ENCODE peak calls at places on chromosomes 7 and 10, in six cellular contexts. U, M, X, K, L and R are unnamed samples.

GRCh38 chr7:49768254-49768653 is 5.2 kb upstream of the VWC2 start:
- DNase-seq in U (no peak), X (no peak), K (no peak), L (no peak), M (no peak), R (no peak)

GRCh38 chr10:131021246-131021895 is 290.1 kb downstream of the TCERG1L start:
- DNase-seq in L (no peak), X (no peak), U (no peak), K (no peak), M (no peak), R (peak)

GRCh38 chr10:119933179-119933578 is 40.6 kb downstream of the SEC23IP start:
- DNase-seq in K (no peak), M (no peak), X (no peak), L (peak), U (no peak), R (no peak)

GRCh38 chr7:116802144-116802747 is 60.1 kb upstream of the CAPZA2 start:
- DNase-seq in M (no peak), K (no peak), X (no peak), L (no peak), U (no peak), R (no peak)

GRCh38 chr7:149872419-149873073 is 1.2 kb upstream of the ATP6V0E2 start:
- DNase-seq in K (no peak), M (peak), X (peak), U (peak), L (peak), R (peak)

GRCh38 chr10:88877298-88877697 is 2.7 kb upstream of the STAMBPL1 start:
- DNase-seq in U (no peak), M (no peak), X (no peak), L (no peak), K (no peak), R (no peak)

GRCh38 chr10:10824611-10825148 is 193.0 kb upstream of the CELF2 start:
- DNase-seq in K (peak), X (no peak), M (peak), U (peak), L (no peak), R (peak)

GRCh38 chr10:102580230-102580629 is 64.0 kb upstream of the TRIM8 start:
- DNase-seq in L (no peak), M (no peak), K (peak), X (no peak), U (no peak), R (no peak)

GRCh38 chr7:121798896-121799295 is 74.1 kb upstream of the PTPRZ1 start:
- DNase-seq in L (peak), X (no peak), U (no peak), M (no peak), K (no peak), R (no peak)

GRCh38 chr10:54133201-54133600 is 667.8 kb downstream of the PCDH15 start:
- DNase-seq in M (no peak), U (no peak), X (no peak), L (peak), K (no peak), R (no peak)

GRCh38 chr7:50166997-50167961 is 74.2 kb upstream of the ZPBP start:
- DNase-seq in U (no peak), M (no peak), X (peak), K (no peak), L (no peak), R (no peak)

GRCh38 chr10:85986777-85987176 is 379.8 kb downstream of the GRID1 start:
- DNase-seq in K (no peak), L (no peak), U (no peak), M (no peak), X (no peak), R (no peak)

GRCh38 chr10:90969947-90970673 is 49.2 kb upstream of the ANKRD1 start:
- DNase-seq in K (peak), X (no peak), M (no peak), L (no peak), U (no peak), R (no peak)

GRCh38 chr7:126972571-126972970 is 280.2 kb downstream of the GRM8 start:
- DNase-seq in M (no peak), K (no peak), L (no peak), X (no peak), U (no peak), R (no peak)

GRCh38 chr10:3136763-3137611 is 35.6 kb downstream of the PITRM1 start:
- DNase-seq in L (no peak), M (peak), U (peak), K (peak), X (no peak), R (peak)

GRCh38 chr7:77244222-77244934 is 44.8 kb upstream of the FGL2 start:
- DNase-seq in K (no peak), X (no peak), L (no peak), U (no peak), M (no peak), R (no peak)

GRCh38 chr7:37109016-37109415 is 339.6 kb downstream of the ELMO1 start:
- DNase-seq in L (no peak), M (no peak), X (no peak), U (no peak), K (no peak), R (no peak)

GRCh38 chr10:71448146-71448545 is 51.4 kb downstream of the CDH23 start:
- DNase-seq in U (no peak), K (no peak), X (no peak), M (no peak), L (no peak), R (no peak)

DNA sequence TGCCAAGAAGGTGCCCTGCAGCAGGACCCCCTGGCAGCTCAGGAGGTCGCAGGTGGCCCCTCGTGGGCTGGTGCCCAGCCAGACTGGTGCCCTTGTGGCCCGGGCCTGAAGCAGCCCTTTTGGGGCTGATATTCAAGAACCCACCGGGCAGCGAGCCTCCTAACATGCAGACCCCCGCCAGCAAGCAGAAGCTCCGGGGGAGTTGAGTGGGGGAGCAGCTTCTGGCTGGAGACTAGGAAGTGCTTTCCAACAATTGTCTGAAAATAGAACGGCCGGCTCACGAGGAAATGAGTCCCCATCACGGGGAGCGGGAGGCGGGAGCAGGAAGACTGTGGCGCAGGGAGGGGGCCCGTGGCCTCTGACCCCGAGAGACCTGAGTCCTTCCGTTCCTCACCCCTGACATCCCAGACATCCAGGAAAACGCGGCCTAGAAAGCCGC is 9.5 kb upstream of the INTS1 start:
- DNase-seq in L (no peak), M (peak), X (no peak), K (no peak), U (no peak), R (peak)
- H3K4me3 ChIP-seq in L (no peak), M (no peak), X (no peak), K (no peak), U (peak), R (no peak)

DNA sequence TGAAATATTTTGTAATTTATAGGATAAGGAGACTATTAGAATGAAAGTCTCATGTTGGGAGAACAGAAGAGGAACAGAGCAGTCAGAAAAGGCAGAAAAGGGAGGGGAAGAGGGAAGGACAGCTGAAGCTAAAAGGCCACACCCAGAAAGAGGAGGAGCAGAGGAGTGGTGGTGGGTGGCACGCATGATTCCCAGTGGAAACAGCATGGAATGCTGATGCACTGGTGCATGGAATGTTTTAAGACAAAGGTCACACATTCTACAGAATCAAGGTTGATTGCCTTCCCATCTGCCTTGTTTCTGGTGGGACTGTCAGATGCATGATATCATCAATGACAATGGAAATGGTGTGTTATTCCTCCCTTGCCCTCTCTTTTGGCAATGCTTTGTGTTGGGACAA is 285.4 kb upstream of the MKI67 start:
- DNase-seq in L (peak), U (no peak), M (no peak), X (no peak), K (no peak), R (no peak)
- H3K4me3 ChIP-seq in L (no peak), U (no peak), M (no peak), X (no peak), K (no peak), R (no peak)

DNA sequence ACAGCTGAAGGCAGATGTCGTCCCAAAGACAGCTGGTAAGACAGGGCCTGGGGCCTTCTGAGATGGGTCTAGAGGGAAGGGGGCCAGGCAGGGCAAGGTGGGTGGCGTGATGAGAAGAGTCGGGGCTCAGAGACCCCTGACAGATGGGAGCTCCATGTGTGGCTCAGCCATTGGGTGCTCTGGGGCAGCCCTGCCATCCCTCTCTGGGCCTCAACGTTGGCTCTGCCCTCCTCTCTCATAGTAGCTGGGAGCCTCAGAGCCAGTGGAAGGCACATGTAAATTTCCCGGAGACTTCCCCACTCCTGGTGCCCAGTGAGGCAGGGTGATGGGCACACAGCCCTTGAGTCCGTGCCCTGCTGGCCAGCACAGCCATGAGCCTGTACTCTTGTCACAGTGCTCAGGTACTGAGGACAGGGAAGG is 1.8 kb downstream of the PPIF start:
- DNase-seq in M (no peak), U (no peak), K (no peak), X (no peak), L (no peak), R (no peak)
- H3K4me3 ChIP-seq in M (no peak), U (peak), K (peak), X (peak), L (no peak), R (no peak)

GRCh38 chr10:114405011-114405350 is 679 bp upstream of the AFAP1L2 start:
- DNase-seq in U (no peak), L (no peak), M (no peak), X (no peak), K (no peak), R (peak)
- H3K4me3 ChIP-seq in U (peak), L (peak), M (peak), X (no peak), K (no peak), R (peak)

GRCh38 chr10:12334186-12334530 is 15.2 kb upstream of the CAMK1D start:
- DNase-seq in K (no peak), U (no peak), X (no peak), M (no peak), L (no peak), R (no peak)

GRCh38 chr10:12333382-12334185 is 15.8 kb upstream of the CAMK1D start:
- DNase-seq in L (no peak), X (peak), M (peak), U (peak), K (peak), R (peak)

GRCh38 chr10:12337973-12338372 is 11.4 kb upstream of the CAMK1D start:
- DNase-seq in M (no peak), U (no peak), X (no peak), K (peak), L (no peak), R (no peak)

GRCh38 chr10:12337407-12337806 is 11.9 kb upstream of the CAMK1D start:
- DNase-seq in L (no peak), X (no peak), K (no peak), M (no peak), U (no peak), R (no peak)

GRCh38 chr10:12332572-12333381 is 16.6 kb upstream of the CAMK1D start:
- DNase-seq in M (no peak), K (no peak), U (no peak), X (no peak), L (no peak), R (peak)
- H3K4me3 ChIP-seq in M (no peak), K (no peak), U (no peak), X (no peak), L (no peak), R (no peak)

GRCh38 chr10:100350914-100351485 is 4.0 kb downstream of the SCD start:
- DNase-seq in L (no peak), K (no peak), X (no peak), M (no peak), U (no peak), R (no peak)

GRCh38 chr10:100349087-100349486 is 2.1 kb downstream of the SCD start:
- DNase-seq in K (no peak), L (no peak), M (no peak), U (no peak), X (no peak), R (no peak)

GRCh38 chr10:100348389-100348927 is 1.4 kb downstream of the SCD start:
- DNase-seq in L (no peak), U (no peak), K (no peak), X (no peak), M (no peak), R (no peak)

GRCh38 chr10:100347568-100348195 is 649 bp downstream of the SCD start:
- DNase-seq in K (no peak), U (no peak), M (no peak), X (no peak), L (no peak), R (no peak)

DNA sequence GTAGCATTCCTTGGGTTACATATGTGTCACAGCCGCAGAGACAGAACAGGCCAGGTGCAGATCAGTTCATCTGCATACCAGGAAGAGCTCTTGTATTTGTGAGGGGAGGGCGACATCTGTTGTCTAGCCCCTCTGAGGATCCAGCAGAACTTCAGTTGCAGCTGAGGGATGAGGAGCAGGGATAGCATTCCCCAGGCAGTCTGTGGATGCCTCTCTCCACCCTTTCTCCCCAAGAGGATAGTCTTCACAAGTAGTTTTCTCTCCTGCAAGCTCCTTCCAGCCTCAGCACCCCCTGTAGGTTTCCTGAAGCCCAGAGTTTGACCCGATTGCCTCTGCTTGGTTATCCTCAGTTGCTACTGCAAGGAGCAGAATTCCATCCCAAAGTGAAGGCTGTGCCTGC is 2.6 kb downstream of the SCD start:
- DNase-seq in K (no peak), M (no peak), X (no peak), L (no peak), U (no peak), R (no peak)
- H3K4me3 ChIP-seq in K (peak), M (no peak), X (peak), L (peak), U (no peak), R (no peak)

GRCh38 chr7:90709501-90710465 is 113.7 kb downstream of the CDK14 start:
- DNase-seq in K (no peak), M (peak), X (peak), L (no peak), U (no peak), R (no peak)
- H3K4me3 ChIP-seq in K (no peak), M (no peak), X (peak), L (no peak), U (no peak), R (peak)